ENCODE peak calls at places on chromosomes 11 and 22, in six cellular contexts. B is CD8-positive, alpha-beta T cell; D is A549; J is cardiac fibroblast; C is lung; L is K562. U is an unnamed sample.
A peak's percentile ranks its signal among the peaks of the same experiment; 100 is the strongest.

GRCh38 chr11:45110562-45110961 is 35.9 kb upstream of the PRDM11 start:
- DNase-seq in L (peak; percentile 67), J (peak; percentile 85), C (no peak), D (peak; percentile 78), B (no peak), U (peak; percentile 75)

GRCh38 chr22:50301581-50301991 is 5.9 kb downstream of the PLXNB2 start:
- DNase-seq in C (no peak), J (peak; percentile 52), B (no peak), D (no peak), L (no peak), U (peak; percentile 42)

GRCh38 chr22:30310881-30311771 is 15.6 kb downstream of the TBC1D10A start:
- DNase-seq in B (no peak), L (no peak), C (peak; percentile 73), D (no peak), J (peak; percentile 89), U (no peak)

GRCh38 chr11:75583710-75584658 is 21.9 kb downstream of the SERPINH1 start:
- DNase-seq in D (no peak), C (peak; percentile 68), J (peak; percentile 79), L (peak; percentile 47), B (no peak), U (no peak)

GRCh38 chr11:88292156-88292844 is 45.2 kb downstream of the CTSC start:
- DNase-seq in D (peak; percentile 31), L (no peak), B (no peak), C (no peak), J (peak; percentile 61), U (no peak)

GRCh38 chr11:69664103-69664775 is 10.9 kb downstream of the LTO1 start:
- DNase-seq in B (no peak), D (no peak), C (no peak), J (no peak), L (no peak), U (no peak)

GRCh38 chr11:73195191-73196007 is 22.7 kb upstream of the P2RY2 start:
- DNase-seq in J (no peak), C (no peak), D (peak; percentile 82), L (no peak), B (no peak), U (no peak)

GRCh38 chr11:69429716-69430491 is 51.6 kb upstream of the LINC01488 start:
- DNase-seq in J (no peak), B (no peak), D (no peak), L (no peak), C (no peak), U (no peak)

GRCh38 chr22:27487600-27488450 is 313.7 kb downstream of the MN1 start:
- DNase-seq in D (peak; percentile 31), B (no peak), J (no peak), C (no peak), L (no peak), U (no peak)

GRCh38 chr11:129117595-129118350 is 74.4 kb downstream of the ARHGAP32 start:
- DNase-seq in J (peak; percentile 81), L (peak; percentile 27), C (peak; percentile 43), B (peak; percentile 21), D (peak; percentile 74), U (peak; percentile 58)

GRCh38 chr22:37930270-37930951 is 23.0 kb downstream of the C22orf23 start:
- DNase-seq in B (no peak), D (peak; percentile 28), J (peak; percentile 38), L (no peak), C (no peak), U (peak; percentile 35)

GRCh38 chr11:67491276-67492068 is 8.6 kb downstream of the AIP start:
- DNase-seq in B (no peak), D (no peak), C (no peak), J (no peak), L (no peak), U (no peak)

GRCh38 chr22:40585205-40585778 is 51.2 kb downstream of the MRTFA start:
- DNase-seq in D (no peak), B (no peak), C (no peak), L (no peak), J (no peak), U (peak; percentile 37)

GRCh38 chr22:30279932-30280331 is 9.4 kb downstream of the CASTOR1 start:
- DNase-seq in L (no peak), B (no peak), J (no peak), C (no peak), D (no peak), U (no peak)

GRCh38 chr11:85698195-85698594 is 12.2 kb upstream of the CCDC89 start:
- DNase-seq in D (no peak), L (no peak), B (no peak), J (no peak), C (no peak), U (no peak)

GRCh38 chr11:6301096-6301495 is 19.2 kb downstream of the CAVIN3 start:
- DNase-seq in C (no peak), D (no peak), J (no peak), B (no peak), L (no peak), U (no peak)

GRCh38 chr11:45805305-45806071 is 539 bp downstream of the SLC35C1 start:
- DNase-seq in L (no peak), J (peak; percentile 66), D (peak; percentile 28), C (peak; percentile 54), B (no peak), U (peak; percentile 23)

GRCh38 chr22:35997438-35997837 is 31.2 kb downstream of the RBFOX2 start:
- DNase-seq in D (no peak), B (no peak), J (peak; percentile 74), C (no peak), L (no peak), U (no peak)

GRCh38 chr11:75024068-75024449 is 35.3 kb downstream of the NEU3 start:
- DNase-seq in D (no peak), B (no peak), C (no peak), J (no peak), L (no peak), U (no peak)

GRCh38 chr11:121446752-121447156 is 5.4 kb upstream of the SORL1 start:
- DNase-seq in J (no peak), L (no peak), C (no peak), D (no peak), B (no peak), U (peak; percentile 64)

GRCh38 chr11:62875698-62876483 is 4.8 kb upstream of the SLC3A2 start:
- DNase-seq in C (no peak), J (peak; percentile 29), D (no peak), B (no peak), L (no peak), U (no peak)

GRCh38 chr11:82750643-82751139 is 17.0 kb upstream of the FAM181B start:
- DNase-seq in J (no peak), D (no peak), L (no peak), C (no peak), B (no peak), U (no peak)

GRCh38 chr11:134275534-134276395 is at the start of gene GLB1L3:
- DNase-seq in J (no peak), B (peak; percentile 68), L (peak; percentile 41), D (peak; percentile 23), C (no peak), U (peak; percentile 45)

GRCh38 chr11:79165908-79166307 is 274.9 kb downstream of the TENM4 start:
- DNase-seq in C (no peak), D (no peak), L (no peak), J (no peak), B (no peak), U (no peak)

GRCh38 chr11:105151936-105152554 is 12.5 kb upstream of the CARD18 start:
- DNase-seq in B (no peak), L (no peak), C (no peak), D (no peak), J (peak; percentile 42), U (no peak)

GRCh38 chr22:39292561-39293074 is 26.8 kb downstream of the RPL3 start:
- DNase-seq in B (no peak), D (peak; percentile 93), J (peak; percentile 97), L (peak; percentile 86), C (peak; percentile 90), U (peak; percentile 29)
- H3K4me3 ChIP-seq in B (no peak overlapping the region), D (no peak overlapping the region), J (no peak overlapping the region), L (no peak overlapping the region), C (no peak overlapping the region), U (no peak overlapping the region)

DNA sequence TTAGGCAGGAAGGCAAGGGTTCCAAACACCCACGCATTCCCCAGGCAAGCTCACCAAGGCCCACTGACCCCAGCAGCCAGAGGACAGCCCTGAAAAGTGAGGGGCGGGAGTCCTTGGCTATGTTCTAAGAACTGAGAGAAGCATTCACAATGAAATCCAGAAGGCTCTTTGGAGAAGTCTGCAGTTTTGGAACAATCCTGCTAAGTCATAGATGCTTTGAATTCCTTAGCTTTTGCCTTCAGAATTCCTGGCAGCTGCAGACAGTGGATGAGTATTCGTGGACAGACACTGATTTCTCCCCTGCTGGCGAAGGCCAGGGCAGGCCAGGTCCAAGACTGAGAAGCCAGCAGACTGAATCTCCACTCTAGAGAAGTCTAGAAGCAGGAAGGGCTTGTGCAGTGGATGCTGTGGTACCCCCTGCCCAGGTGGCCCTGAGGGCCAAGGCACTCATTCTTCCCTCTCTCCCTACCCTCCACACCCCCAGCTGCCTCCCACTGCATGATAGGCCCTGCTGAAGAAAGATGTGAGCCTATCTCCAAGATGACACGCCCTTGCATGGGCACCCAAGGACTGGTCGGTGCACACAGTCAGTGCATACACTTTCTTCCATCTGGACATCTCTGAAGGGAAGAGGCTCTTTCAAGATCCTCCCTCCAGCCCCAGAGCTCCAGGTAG is 133.2 kb upstream of the TEAD1 start:
- DNase-seq in C (no peak), L (no peak), J (peak; percentile 91), D (peak; percentile 34), B (no peak), U (no peak)
- TF ChIP-seq CTCF in C (no peak), L (no peak), J (peak; percentile 47), D (no peak), B (no peak), U (no peak)

GRCh38 chr22:19719055-19719482 is 4.3 kb upstream of the GP1BB start:
- DNase-seq in D (no peak), B (no peak), C (no peak), J (no peak), L (peak; percentile 94), U (no peak)
- H3K4me3 ChIP-seq in D (peak overlapping the region; percentile 45), B (peak overlapping the region; percentile 46), C (no peak overlapping the region), J (peak overlapping the region; percentile 59), L (peak overlapping the region; percentile 51), U (no peak overlapping the region)

GRCh38 chr11:22928207-22928917 is 68.1 kb upstream of the CCDC179 start:
- DNase-seq in J (no peak), L (no peak), C (no peak), B (no peak), D (peak; percentile 4), U (no peak)
- TF ChIP-seq CTCF in J (peak; percentile 18), L (no peak), C (no peak), B (no peak), D (no peak), U (peak; percentile 3)

GRCh38 chr11:18321991-18322711 is at the start of the genes GTF2H1 and HPS5:
- DNase-seq in L (peak; percentile 97), C (peak; percentile 97), B (peak; percentile 91), J (peak; percentile 99), D (peak; percentile 99), U (peak; percentile 99)

GRCh38 chr11:18322818-18323570 is 627 bp downstream of the GTF2H1 start:
- DNase-seq in C (no peak), B (no peak), L (no peak), J (peak; percentile 8), D (peak; percentile 12), U (peak; percentile 9)

GRCh38 chr11:18321622-18321990 is 334 bp downstream of the HPS5 start:
- DNase-seq in L (no peak), D (no peak), B (no peak), C (no peak), J (no peak), U (no peak)

GRCh38 chr11:18319914-18320313 is 2.0 kb downstream of the HPS5 start:
- DNase-seq in J (no peak), B (no peak), C (no peak), D (no peak), L (no peak), U (no peak)

GRCh38 chr11:18324381-18324780 is 2.0 kb downstream of the GTF2H1 start:
- DNase-seq in C (no peak), B (no peak), D (no peak), L (no peak), J (no peak), U (peak; percentile 11)
- H3K4me3 ChIP-seq in C (no peak overlapping the region), B (no peak overlapping the region), D (no peak overlapping the region), L (peak overlapping the region; percentile 59), J (peak overlapping the region; percentile 26), U (peak overlapping the region; percentile 92)

U was measured in GM12865.